ENCODE peak calls at places on chromosomes 7 and 10, in five cellular contexts. A is NCI-H510A treated with DMSO at 0.1 percent for 48 hours; Z is ovary; X is activated naive CD8-positive, alpha-beta T cell treated with anti-CD3 and anti-CD28 coated beads, Interleukin-2, amount 50 U/mL, for 24 hours; E is hypothalamus. J is an unnamed sample.

GRCh38 chr7:95668504-95669018 is 72.2 kb upstream of the PDK4 start:
- DNase-seq in A (no peak), Z (no peak), X (no peak), E (no peak), J (no peak)

GRCh38 chr7:157412491-157413180 is 75.8 kb downstream of the DNAJB6 start:
- DNase-seq in A (no peak), Z (no peak), X (no peak), E (no peak), J (no peak)

GRCh38 chr10:90775351-90776028 is 82.3 kb downstream of the HTR7 start:
- DNase-seq in A (no peak), Z (no peak), X (no peak), E (no peak), J (no peak)

GRCh38 chr10:119755446-119755845 is 29.6 kb downstream of the INPP5F start:
- DNase-seq in A (no peak), Z (no peak), X (no peak), E (no peak), J (no peak)

GRCh38 chr7:78178319-78178718 is 379.7 kb downstream of the PHTF2 start:
- DNase-seq in A (no peak), Z (no peak), X (no peak), E (no peak), J (peak; percentile 20)

GRCh38 chr10:93420091-93420490 is 62.0 kb downstream of the MYOF start:
- DNase-seq in A (no peak), Z (no peak), X (no peak), E (no peak), J (no peak)

GRCh38 chr10:49079072-49079471 is 36.2 kb downstream of the VSTM4 start:
- DNase-seq in A (no peak), Z (no peak), X (no peak), E (no peak), J (no peak)

GRCh38 chr10:68330852-68331454 is 911 bp upstream of the HNRNPH3 start:
- DNase-seq in A (peak; percentile 56), Z (peak; percentile 63), X (no peak), E (peak; percentile 72), J (no peak)

GRCh38 chr10:118913825-118914224 is 115.7 kb upstream of the NANOS1 start:
- DNase-seq in A (no peak), Z (no peak), X (no peak), E (no peak), J (no peak)

GRCh38 chr7:155430606-155431005 is 27.3 kb upstream of the EN2 start:
- DNase-seq in A (no peak), Z (no peak), X (no peak), E (no peak), J (no peak)